ENCODE peak calls at places on chromosomes 16 and 17, in ten cellular contexts. A is neuronal stem cell, Q is RCC 7860, G is fibroblast of the conjunctiva, V is adipocyte, K is NCI-H345, E is GM19239, S is mesendoderm, J is mucosa of descending colon, I is NCI-H2029. L is an unnamed sample.

GRCh38 chr16:82658796-82659195 is 32.0 kb downstream of the CDH13 start:
- DNase-seq in A (no peak), Q (no peak), G (peak; percentile 30), V (peak; percentile 63), K (no peak), E (no peak), S (no peak), J (no peak), I (no peak), L (no peak)

GRCh38 chr17:45311762-45312476 is 4.9 kb downstream of the MAP3K14 start:
- DNase-seq in A (no peak), Q (peak; percentile 94), G (no peak), V (no peak), K (peak; percentile 42), E (peak; percentile 59), S (peak; percentile 64), J (peak; percentile 85), I (peak; percentile 67), L (peak; percentile 15)

GRCh38 chr17:63629627-63630026 is 7.4 kb downstream of the MAP3K3 start:
- DNase-seq in A (no peak), Q (no peak), G (no peak), V (no peak), K (no peak), E (no peak), S (no peak), J (no peak), I (no peak), L (no peak)

GRCh38 chr17:41082565-41083136 is 1.3 kb upstream of the KRTAP4-7 start:
- DNase-seq in A (no peak), Q (peak; percentile 53), G (no peak), V (peak; percentile 44), K (no peak), E (no peak), S (no peak), J (no peak), I (no peak), L (no peak)

GRCh38 chr17:74450231-74450630 is 16.2 kb upstream of the CD300A start:
- DNase-seq in A (no peak), Q (no peak), G (no peak), V (no peak), K (no peak), E (no peak), S (no peak), J (no peak), I (no peak), L (no peak)

GRCh38 chr17:61349350-61349749 is 50.3 kb upstream of the TBX2 start:
- DNase-seq in A (no peak), Q (no peak), G (no peak), V (no peak), K (no peak), E (no peak), S (no peak), J (no peak), I (no peak), L (no peak)

GRCh38 chr17:65583921-65584603 is 22.6 kb upstream of the AXIN2 start:
- DNase-seq in A (no peak), Q (no peak), G (no peak), V (peak; percentile 4), K (no peak), E (no peak), S (no peak), J (no peak), I (no peak), L (no peak)

GRCh38 chr17:17922198-17922901 is 49.9 kb downstream of the TOM1L2 start:
- DNase-seq in A (no peak), Q (peak; percentile 24), G (no peak), V (no peak), K (no peak), E (no peak), S (peak; percentile 72), J (no peak), I (no peak), L (no peak)

GRCh38 chr16:8660841-8661301 is 13.5 kb upstream of the ABAT start:
- DNase-seq in A (peak; percentile 64), Q (peak; percentile 32), G (peak; percentile 43), V (peak; percentile 77), K (peak; percentile 75), E (peak; percentile 29), S (peak; percentile 84), J (peak; percentile 82), I (peak; percentile 75), L (peak; percentile 58)

GRCh38 chr17:18920911-18921441 is 31.0 kb upstream of the SLC5A10 start:
- DNase-seq in A (no peak), Q (peak; percentile 45), G (no peak), V (no peak), K (no peak), E (no peak), S (no peak), J (no peak), I (no peak), L (no peak)

GRCh38 chr17:77613181-77613580 is 345.3 kb upstream of the TNRC6C start:
- DNase-seq in A (no peak), Q (no peak), G (no peak), V (no peak), K (no peak), E (no peak), S (no peak), J (no peak), I (no peak), L (no peak)

GRCh38 chr17:64641499-64641898 is 20.6 kb downstream of the SMURF2 start:
- DNase-seq in A (no peak), Q (peak; percentile 64), G (peak; percentile 59), V (peak; percentile 66), K (no peak), E (no peak), S (peak; percentile 37), J (peak; percentile 27), I (peak; percentile 31), L (no peak)

GRCh38 chr17:71033336-71033735 is 864.0 kb downstream of the KCNJ2 start:
- DNase-seq in A (peak; percentile 76), Q (no peak), G (no peak), V (no peak), K (peak; percentile 83), E (no peak), S (peak; percentile 83), J (no peak), I (no peak), L (no peak)

GRCh38 chr17:56793506-56793905 is 40.2 kb downstream of the C17orf67 start:
- DNase-seq in A (no peak), Q (no peak), G (no peak), V (no peak), K (no peak), E (no peak), S (no peak), J (no peak), I (no peak), L (no peak)

GRCh38 chr17:5958850-5959249 is 111.3 kb upstream of the WSCD1 start:
- DNase-seq in A (no peak), Q (no peak), G (no peak), V (no peak), K (no peak), E (no peak), S (no peak), J (no peak), I (no peak), L (no peak)

GRCh38 chr16:17282247-17282646 is 188.5 kb downstream of the XYLT1 start:
- DNase-seq in A (no peak), Q (no peak), G (no peak), V (no peak), K (no peak), E (no peak), S (no peak), J (no peak), I (no peak), L (no peak)

GRCh38 chr17:33053641-33054040 is 62.0 kb downstream of the SPACA3 start:
- DNase-seq in A (no peak), Q (no peak), G (no peak), V (no peak), K (no peak), E (no peak), S (no peak), J (no peak), I (no peak), L (no peak)

L was measured in NCI-H774.